ENCODE peak calls at places on chromosomes 11 and 22, in nine cellular contexts. M is SHP77; X is HCT116; G is A549; B is RWPE1; K is H9; J is posterior vena cava; L is HFF-Myc; Z is activated naive CD4-positive, alpha-beta T cell treated with Interleukin-2 at 50 U/mL for 16 hours. E is an unnamed sample.

GRCh38 chr11:1913271-1914060 is 6.0 kb upstream of the TNNT3 start:
- DNase-seq in M (no peak), X (no peak), G (no peak), B (no peak), K (no peak), J (peak), L (no peak), Z (no peak), E (peak)

GRCh38 chr11:116736763-116737162 is 36.0 kb downstream of the BUD13 start:
- DNase-seq in M (peak), X (peak), G (peak), B (no peak), K (no peak), J (no peak), L (no peak), Z (no peak), E (peak)

GRCh38 chr11:125304111-125304639 is 139.6 kb downstream of the PKNOX2 start:
- DNase-seq in M (no peak), X (no peak), G (no peak), B (no peak), K (no peak), J (peak), L (no peak), Z (no peak), E (no peak)

GRCh38 chr11:20873054-20873453 is 203.7 kb downstream of the NELL1 start:
- DNase-seq in M (peak), X (no peak), G (peak), B (no peak), K (peak), J (no peak), L (no peak), Z (no peak), E (peak)

GRCh38 chr11:3158131-3158591 is 6.9 kb downstream of the OSBPL5 start:
- DNase-seq in M (no peak), X (no peak), G (no peak), B (no peak), K (no peak), J (peak), L (no peak), Z (no peak), E (no peak)

GRCh38 chr22:40651057-40651456 is 14.5 kb upstream of the MRTFA start:
- DNase-seq in M (no peak), X (no peak), G (no peak), B (no peak), K (no peak), J (no peak), L (no peak), Z (no peak), E (no peak)

GRCh38 chr11:132126973-132127900 is 756.8 kb downstream of the NTM start:
- DNase-seq in M (no peak), X (no peak), G (no peak), B (peak), K (peak), J (no peak), L (peak), Z (no peak), E (peak)

GRCh38 chr11:86046111-86046510 is 22.8 kb downstream of the PICALM start:
- DNase-seq in M (no peak), X (no peak), G (no peak), B (no peak), K (no peak), J (no peak), L (no peak), Z (no peak), E (no peak)

GRCh38 chr11:70641366-70641765 is 243.0 kb downstream of the CTTN start:
- DNase-seq in M (no peak), X (no peak), G (no peak), B (no peak), K (peak), J (no peak), L (no peak), Z (no peak), E (no peak)

GRCh38 chr11:125365196-125365931 is 130.7 kb downstream of the FEZ1 start:
- DNase-seq in M (no peak), X (no peak), G (no peak), B (no peak), K (no peak), J (no peak), L (no peak), Z (no peak), E (no peak)

GRCh38 chr11:45698777-45699497 is 33.5 kb upstream of the CHST1 start:
- DNase-seq in M (no peak), X (no peak), G (no peak), B (no peak), K (no peak), J (no peak), L (no peak), Z (no peak), E (no peak)

GRCh38 chr11:102111787-102112653 is 1.8 kb downstream of the YAP1 start:
- DNase-seq in M (no peak), X (peak), G (peak), B (peak), K (no peak), J (no peak), L (peak), Z (peak), E (no peak)

GRCh38 chr11:38952698-38953097 is 2354.7 kb upstream of the RAG2 start:
- DNase-seq in M (no peak), X (no peak), G (no peak), B (peak), K (no peak), J (no peak), L (no peak), Z (no peak), E (no peak)

GRCh38 chr11:15500643-15501042 is 385.9 kb downstream of the INSC start:
- DNase-seq in M (no peak), X (no peak), G (no peak), B (no peak), K (no peak), J (no peak), L (no peak), Z (no peak), E (no peak)

GRCh38 chr11:128725630-128726461 is 32.0 kb downstream of the FLI1 start:
- DNase-seq in M (no peak), X (no peak), G (no peak), B (no peak), K (no peak), J (no peak), L (no peak), Z (peak), E (no peak)